ENCODE peak calls at places on chromosomes 16 and 17, in eight cellular contexts. One of them, this sample, is unnamed.

GRCh38 chr16:27305342-27305741 is 8.4 kb upstream of the IL4R start:
- DNase-seq in cardiac fibroblast: no peak
- DNase-seq in tibial artery: peak; percentile 10
- DNase-seq in fibroblast of the aortic adventitia: peak; percentile 82
- DNase-seq in body of pancreas: no peak
- DNase-seq in fibroblast of lung: no peak
- DNase-seq in naive thymus-derived CD4-positive, alpha-beta T cell: no peak
- DNase-seq in MM.1S: no peak
- DNase-seq in this sample: no peak

GRCh38 chr17:31499771-31500554 is 108.5 kb downstream of the RAB11FIP4 start:
- DNase-seq in cardiac fibroblast: no peak
- DNase-seq in tibial artery: no peak
- DNase-seq in fibroblast of the aortic adventitia: peak; percentile 37
- DNase-seq in body of pancreas: peak; percentile 71
- DNase-seq in fibroblast of lung: peak; percentile 34
- DNase-seq in naive thymus-derived CD4-positive, alpha-beta T cell: peak; percentile 51
- DNase-seq in MM.1S: no peak
- DNase-seq in this sample: no peak

GRCh38 chr17:73738751-73739575 is 94.7 kb upstream of the SDK2 start:
- DNase-seq in cardiac fibroblast: no peak
- DNase-seq in tibial artery: no peak
- DNase-seq in fibroblast of the aortic adventitia: no peak
- DNase-seq in body of pancreas: no peak
- DNase-seq in fibroblast of lung: no peak
- DNase-seq in naive thymus-derived CD4-positive, alpha-beta T cell: no peak
- DNase-seq in MM.1S: no peak
- DNase-seq in this sample: no peak

GRCh38 chr17:17457680-17458079 is 19.1 kb upstream of the MED9 start:
- DNase-seq in cardiac fibroblast: no peak
- DNase-seq in tibial artery: no peak
- DNase-seq in fibroblast of the aortic adventitia: no peak
- DNase-seq in body of pancreas: no peak
- DNase-seq in fibroblast of lung: no peak
- DNase-seq in naive thymus-derived CD4-positive, alpha-beta T cell: no peak
- DNase-seq in MM.1S: no peak
- DNase-seq in this sample: no peak

GRCh38 chr17:80849119-80849518 is 142.5 kb upstream of the CHMP6 start:
- DNase-seq in cardiac fibroblast: no peak
- DNase-seq in tibial artery: no peak
- DNase-seq in fibroblast of the aortic adventitia: no peak
- DNase-seq in body of pancreas: no peak
- DNase-seq in fibroblast of lung: no peak
- DNase-seq in naive thymus-derived CD4-positive, alpha-beta T cell: no peak
- DNase-seq in MM.1S: no peak
- DNase-seq in this sample: no peak

GRCh38 chr17:16928406-16929280 is 43.3 kb downstream of the TNFRSF13B start:
- DNase-seq in cardiac fibroblast: no peak
- DNase-seq in tibial artery: peak; percentile 58
- DNase-seq in fibroblast of the aortic adventitia: no peak
- DNase-seq in body of pancreas: no peak
- DNase-seq in fibroblast of lung: no peak
- DNase-seq in naive thymus-derived CD4-positive, alpha-beta T cell: no peak
- DNase-seq in MM.1S: no peak
- DNase-seq in this sample: no peak

GRCh38 chr17:75983501-75984181 is 4.6 kb downstream of the TEN1 start:
- DNase-seq in cardiac fibroblast: no peak
- DNase-seq in tibial artery: peak; percentile 57
- DNase-seq in fibroblast of the aortic adventitia: peak; percentile 47
- DNase-seq in body of pancreas: peak; percentile 93
- DNase-seq in fibroblast of lung: no peak
- DNase-seq in naive thymus-derived CD4-positive, alpha-beta T cell: no peak
- DNase-seq in MM.1S: no peak
- DNase-seq in this sample: no peak

GRCh38 chr16:76931186-76931585 is 259.8 kb upstream of the MON1B start:
- DNase-seq in cardiac fibroblast: peak; percentile 39
- DNase-seq in tibial artery: no peak
- DNase-seq in fibroblast of the aortic adventitia: peak; percentile 43
- DNase-seq in body of pancreas: no peak
- DNase-seq in fibroblast of lung: peak; percentile 54
- DNase-seq in naive thymus-derived CD4-positive, alpha-beta T cell: no peak
- DNase-seq in MM.1S: no peak
- DNase-seq in this sample: no peak

GRCh38 chr16:82630219-82630618 is 3.5 kb downstream of the CDH13 start:
- DNase-seq in cardiac fibroblast: peak; percentile 55
- DNase-seq in tibial artery: no peak
- DNase-seq in fibroblast of the aortic adventitia: peak; percentile 58
- DNase-seq in body of pancreas: no peak
- DNase-seq in fibroblast of lung: peak; percentile 34
- DNase-seq in naive thymus-derived CD4-positive, alpha-beta T cell: no peak
- DNase-seq in MM.1S: no peak
- DNase-seq in this sample: no peak

GRCh38 chr17:57622886-57623433 is 122.1 kb downstream of the CCDC182 start:
- DNase-seq in cardiac fibroblast: peak; percentile 67
- DNase-seq in tibial artery: peak; percentile 28
- DNase-seq in fibroblast of the aortic adventitia: peak; percentile 24
- DNase-seq in body of pancreas: no peak
- DNase-seq in fibroblast of lung: peak; percentile 52
- DNase-seq in naive thymus-derived CD4-positive, alpha-beta T cell: no peak
- DNase-seq in MM.1S: no peak
- DNase-seq in this sample: peak; percentile 70

GRCh38 chr16:26475579-26475978 is 591.1 kb upstream of the C16orf82 start:
- DNase-seq in cardiac fibroblast: no peak
- DNase-seq in tibial artery: no peak
- DNase-seq in fibroblast of the aortic adventitia: no peak
- DNase-seq in body of pancreas: no peak
- DNase-seq in fibroblast of lung: no peak
- DNase-seq in naive thymus-derived CD4-positive, alpha-beta T cell: no peak
- DNase-seq in MM.1S: no peak
- DNase-seq in this sample: no peak

GRCh38 chr17:50841949-50842354 is 6.6 kb downstream of the WFIKKN2 start:
- DNase-seq in cardiac fibroblast: peak; percentile 76
- DNase-seq in tibial artery: peak; percentile 76
- DNase-seq in fibroblast of the aortic adventitia: peak; percentile 74
- DNase-seq in body of pancreas: peak; percentile 75
- DNase-seq in fibroblast of lung: peak; percentile 68
- DNase-seq in naive thymus-derived CD4-positive, alpha-beta T cell: peak; percentile 58
- DNase-seq in MM.1S: peak; percentile 58
- DNase-seq in this sample: peak; percentile 67

GRCh38 chr16:64051826-64052225 is 1070.0 kb downstream of the CDH11 start:
- DNase-seq in cardiac fibroblast: peak; percentile 34
- DNase-seq in tibial artery: no peak
- DNase-seq in fibroblast of the aortic adventitia: peak; percentile 2
- DNase-seq in body of pancreas: no peak
- DNase-seq in fibroblast of lung: peak; percentile 21
- DNase-seq in naive thymus-derived CD4-positive, alpha-beta T cell: no peak
- DNase-seq in MM.1S: peak; percentile 15
- DNase-seq in this sample: no peak

GRCh38 chr16:12311887-12312286 is 335.4 kb downstream of the SNX29 start:
- DNase-seq in cardiac fibroblast: no peak
- DNase-seq in tibial artery: no peak
- DNase-seq in fibroblast of the aortic adventitia: no peak
- DNase-seq in body of pancreas: no peak
- DNase-seq in fibroblast of lung: no peak
- DNase-seq in naive thymus-derived CD4-positive, alpha-beta T cell: no peak
- DNase-seq in MM.1S: no peak
- DNase-seq in this sample: no peak

GRCh38 chr17:29760279-29760721 is 137.6 kb upstream of the CORO6 start:
- DNase-seq in cardiac fibroblast: peak; percentile 52
- DNase-seq in tibial artery: no peak
- DNase-seq in fibroblast of the aortic adventitia: peak; percentile 64
- DNase-seq in body of pancreas: no peak
- DNase-seq in fibroblast of lung: peak; percentile 34
- DNase-seq in naive thymus-derived CD4-positive, alpha-beta T cell: peak; percentile 45
- DNase-seq in MM.1S: peak; percentile 78
- DNase-seq in this sample: peak; percentile 87

GRCh38 chr16:5917436-5917835 is 819.8 kb upstream of the EEF2KMT start:
- DNase-seq in cardiac fibroblast: no peak
- DNase-seq in tibial artery: no peak
- DNase-seq in fibroblast of the aortic adventitia: no peak
- DNase-seq in body of pancreas: no peak
- DNase-seq in fibroblast of lung: no peak
- DNase-seq in naive thymus-derived CD4-positive, alpha-beta T cell: no peak
- DNase-seq in MM.1S: no peak
- DNase-seq in this sample: no peak

DNA sequence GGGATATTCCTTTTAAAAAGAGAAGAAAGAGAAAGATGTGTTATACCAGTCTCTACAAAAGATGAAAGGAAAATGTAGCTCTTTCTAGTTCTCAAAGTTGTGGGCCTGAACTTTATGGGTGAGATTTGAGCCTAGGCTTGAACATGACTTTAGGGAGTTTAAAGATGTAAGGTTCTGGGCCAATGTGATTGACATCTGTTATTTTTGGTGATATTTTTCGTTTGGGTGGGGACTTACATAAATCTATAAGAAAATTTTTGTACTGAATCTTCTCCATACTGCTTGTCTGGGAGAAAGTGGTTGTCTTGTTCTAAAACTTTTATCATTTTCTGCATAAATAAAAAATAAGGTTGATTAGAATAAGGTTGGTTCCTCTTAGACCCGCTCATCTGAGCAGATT is 4.8 kb downstream of the PRKCA start:
- DNase-seq in cardiac fibroblast: no peak
- DNase-seq in tibial artery: no peak
- DNase-seq in fibroblast of the aortic adventitia: no peak
- DNase-seq in body of pancreas: no peak
- DNase-seq in fibroblast of lung: no peak
- DNase-seq in naive thymus-derived CD4-positive, alpha-beta T cell: no peak
- DNase-seq in MM.1S: no peak
- DNase-seq in this sample: no peak
- H3K4me3 ChIP-seq in cardiac fibroblast: no peak overlapping the region
- H3K4me3 ChIP-seq in tibial artery: no peak overlapping the region
- H3K4me3 ChIP-seq in fibroblast of the aortic adventitia: no peak overlapping the region
- H3K4me3 ChIP-seq in body of pancreas: no peak overlapping the region
- H3K4me3 ChIP-seq in fibroblast of lung: no peak overlapping the region
- H3K4me3 ChIP-seq in naive thymus-derived CD4-positive, alpha-beta T cell: no peak overlapping the region
- H3K4me3 ChIP-seq in MM.1S: no peak overlapping the region
- H3K4me3 ChIP-seq in this sample: no peak overlapping the region

GRCh38 chr16:56998352-56998751 is 9.0 kb downstream of the NLRC5 start:
- DNase-seq in cardiac fibroblast: no peak
- DNase-seq in tibial artery: no peak
- DNase-seq in fibroblast of the aortic adventitia: no peak
- DNase-seq in body of pancreas: no peak
- DNase-seq in fibroblast of lung: no peak
- DNase-seq in naive thymus-derived CD4-positive, alpha-beta T cell: no peak
- DNase-seq in MM.1S: no peak
- DNase-seq in this sample: no peak

GRCh38 chr16:56997931-56998330 is 8.6 kb downstream of the NLRC5 start:
- DNase-seq in cardiac fibroblast: no peak
- DNase-seq in tibial artery: no peak
- DNase-seq in fibroblast of the aortic adventitia: no peak
- DNase-seq in body of pancreas: no peak
- DNase-seq in fibroblast of lung: no peak
- DNase-seq in naive thymus-derived CD4-positive, alpha-beta T cell: no peak
- DNase-seq in MM.1S: no peak
- DNase-seq in this sample: no peak

GRCh38 chr16:56999409-57000270 is 10.3 kb downstream of the NLRC5 start:
- DNase-seq in cardiac fibroblast: no peak
- DNase-seq in tibial artery: no peak
- DNase-seq in fibroblast of the aortic adventitia: no peak
- DNase-seq in body of pancreas: no peak
- DNase-seq in fibroblast of lung: no peak
- DNase-seq in naive thymus-derived CD4-positive, alpha-beta T cell: no peak
- DNase-seq in MM.1S: no peak
- DNase-seq in this sample: peak; percentile 55

GRCh38 chr16:57000271-57001025 is 11.1 kb downstream of the NLRC5 start:
- DNase-seq in cardiac fibroblast: peak; percentile 96
- DNase-seq in tibial artery: peak; percentile 87
- DNase-seq in fibroblast of the aortic adventitia: peak; percentile 92
- DNase-seq in body of pancreas: peak; percentile 49
- DNase-seq in fibroblast of lung: peak; percentile 87
- DNase-seq in naive thymus-derived CD4-positive, alpha-beta T cell: peak; percentile 55
- DNase-seq in MM.1S: no peak
- DNase-seq in this sample: peak; percentile 89

DNA sequence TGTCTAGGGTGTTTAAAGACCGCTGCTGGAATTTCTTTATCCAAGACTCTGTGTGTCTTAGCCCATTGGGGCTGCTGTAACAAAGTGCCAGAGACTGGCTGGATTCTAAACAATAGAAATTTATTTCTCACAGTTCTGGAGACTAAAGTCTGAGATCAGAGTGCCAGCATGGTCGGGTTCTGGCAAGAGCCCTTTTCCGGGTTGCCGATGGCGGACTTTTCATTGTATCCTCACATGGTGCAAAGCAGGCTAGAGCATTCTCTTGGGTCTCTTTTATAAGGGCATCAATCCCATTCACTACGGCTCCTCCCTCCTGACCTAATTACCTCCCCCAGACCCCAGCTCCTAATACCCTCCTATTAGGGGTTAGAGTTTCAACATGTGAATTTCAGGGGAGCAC is 9.5 kb downstream of the NLRC5 start:
- DNase-seq in cardiac fibroblast: no peak
- DNase-seq in tibial artery: no peak
- DNase-seq in fibroblast of the aortic adventitia: no peak
- DNase-seq in body of pancreas: no peak
- DNase-seq in fibroblast of lung: no peak
- DNase-seq in naive thymus-derived CD4-positive, alpha-beta T cell: no peak
- DNase-seq in MM.1S: no peak
- DNase-seq in this sample: no peak
- H3K4me3 ChIP-seq in cardiac fibroblast: no peak overlapping the region
- H3K4me3 ChIP-seq in tibial artery: no peak overlapping the region
- H3K4me3 ChIP-seq in fibroblast of the aortic adventitia: no peak overlapping the region
- H3K4me3 ChIP-seq in body of pancreas: no peak overlapping the region
- H3K4me3 ChIP-seq in fibroblast of lung: no peak overlapping the region
- H3K4me3 ChIP-seq in naive thymus-derived CD4-positive, alpha-beta T cell: peak overlapping the region; percentile 33
- H3K4me3 ChIP-seq in MM.1S: no peak overlapping the region
- H3K4me3 ChIP-seq in this sample: no peak overlapping the region

DNA sequence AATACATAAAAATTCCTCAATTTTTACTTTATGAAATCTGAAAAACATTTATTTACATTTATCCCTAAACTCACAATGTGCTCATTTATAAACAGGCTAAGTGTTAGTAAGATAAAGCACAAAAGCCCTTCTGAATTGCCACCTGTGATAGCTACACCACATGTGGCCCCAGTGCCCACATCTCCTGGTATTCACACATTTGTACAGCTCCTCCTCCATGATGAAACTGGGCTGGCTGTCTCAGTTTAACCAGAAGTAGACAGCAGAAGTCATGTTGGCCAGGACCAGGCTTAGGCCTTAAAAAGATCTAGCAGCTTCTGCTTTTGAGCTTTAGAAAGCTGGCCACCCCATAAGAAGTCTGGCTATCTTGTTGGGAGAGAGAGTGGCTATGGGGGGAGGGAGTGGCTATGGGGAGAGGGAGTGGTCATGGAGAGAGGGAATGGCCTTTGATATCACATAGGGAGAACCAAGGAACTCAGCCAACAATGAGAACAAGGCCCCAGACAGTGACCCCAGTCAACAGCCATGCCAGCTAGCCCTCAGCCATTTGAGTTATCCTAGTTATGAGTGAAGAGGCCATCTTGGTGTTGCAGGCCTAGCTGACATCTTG is 47.4 kb downstream of the CEP95 start:
- DNase-seq in cardiac fibroblast: no peak
- DNase-seq in tibial artery: no peak
- DNase-seq in fibroblast of the aortic adventitia: no peak
- DNase-seq in body of pancreas: no peak
- DNase-seq in fibroblast of lung: no peak
- DNase-seq in naive thymus-derived CD4-positive, alpha-beta T cell: no peak
- DNase-seq in MM.1S: no peak
- DNase-seq in this sample: no peak
- H3K4me3 ChIP-seq in cardiac fibroblast: no peak overlapping the region
- H3K4me3 ChIP-seq in tibial artery: no peak overlapping the region
- H3K4me3 ChIP-seq in fibroblast of the aortic adventitia: no peak overlapping the region
- H3K4me3 ChIP-seq in body of pancreas: no peak overlapping the region
- H3K4me3 ChIP-seq in fibroblast of lung: no peak overlapping the region
- H3K4me3 ChIP-seq in naive thymus-derived CD4-positive, alpha-beta T cell: no peak overlapping the region
- H3K4me3 ChIP-seq in MM.1S: no peak overlapping the region
- H3K4me3 ChIP-seq in this sample: no peak overlapping the region

GRCh38 chr16:567362-568256 is 804 bp downstream of the NHLRC4 start:
- DNase-seq in cardiac fibroblast: no peak
- DNase-seq in tibial artery: no peak
- DNase-seq in fibroblast of the aortic adventitia: no peak
- DNase-seq in body of pancreas: no peak
- DNase-seq in fibroblast of lung: no peak
- DNase-seq in naive thymus-derived CD4-positive, alpha-beta T cell: no peak
- DNase-seq in MM.1S: no peak
- DNase-seq in this sample: no peak
- H3K4me3 ChIP-seq in cardiac fibroblast: no peak overlapping the region
- H3K4me3 ChIP-seq in tibial artery: peak overlapping the region; percentile 10
- H3K4me3 ChIP-seq in fibroblast of the aortic adventitia: no peak overlapping the region
- H3K4me3 ChIP-seq in body of pancreas: no peak overlapping the region
- H3K4me3 ChIP-seq in fibroblast of lung: no peak overlapping the region
- H3K4me3 ChIP-seq in naive thymus-derived CD4-positive, alpha-beta T cell: peak overlapping the region; percentile 53
- H3K4me3 ChIP-seq in MM.1S: peak overlapping the region; percentile 52
- H3K4me3 ChIP-seq in this sample: peak overlapping the region; percentile 52

This sample was measured in GM12865.